ENCODE peak calls at places on chromosomes 4 and X, in eight cellular contexts. T, K, S, B, U, G, F and H are unnamed samples.
A peak's percentile ranks its signal among the peaks of the same experiment; 100 is the strongest.

GRCh38 chr4:153788419-153789276 is at the start of gene SFRP2:
- DNase-seq in F (no peak), T (no peak), K (peak; percentile 34), G (no peak), B (no peak), S (no peak), U (no peak), H (no peak)

GRCh38 chr4:138275946-138276621 is 33.9 kb upstream of the SLC7A11 start:
- DNase-seq in T (no peak), K (no peak), F (peak; percentile 62), B (no peak), G (no peak), U (no peak), S (no peak), H (no peak)

GRCh38 chr4:13611283-13611842 is 16.2 kb downstream of the BOD1L1 start:
- DNase-seq in S (peak; percentile 60), U (no peak), B (no peak), F (peak; percentile 42), G (no peak), T (no peak), K (no peak), H (no peak)

GRCh38 chr4:76459291-76459723 is 24.3 kb downstream of the SHROOM3 start:
- DNase-seq in F (peak; percentile 30), T (no peak), S (no peak), B (no peak), K (no peak), G (no peak), U (no peak), H (no peak)

GRCh38 chrX:48513670-48514069 is 4.9 kb downstream of the PORCN start:
- DNase-seq in G (no peak), S (no peak), U (no peak), K (no peak), F (no peak), B (no peak), T (no peak), H (no peak)

GRCh38 chr4:17781072-17781830 is at the start of gene FAM184B:
- DNase-seq in T (no peak), S (no peak), K (no peak), B (no peak), U (no peak), G (no peak), F (peak; percentile 29), H (no peak)

GRCh38 chrX:105822138-105823091 is at the start of gene NRK:
- DNase-seq in F (no peak), S (no peak), G (no peak), B (no peak), T (peak; percentile 22), K (no peak), U (no peak), H (no peak)

GRCh38 chr4:57501715-57502114 is 391.5 kb upstream of the IGFBP7 start:
- DNase-seq in S (no peak), U (no peak), K (no peak), G (no peak), B (no peak), T (peak; percentile 39), F (no peak), H (no peak)

GRCh38 chrX:64186974-64187761 is 18.3 kb downstream of the AMER1 start:
- DNase-seq in K (no peak), B (no peak), S (no peak), F (no peak), U (no peak), G (no peak), T (peak; percentile 30), H (no peak)

GRCh38 chr4:184090571-184090970 is 127.1 kb downstream of the ENPP6 start:
- DNase-seq in B (no peak), G (no peak), F (no peak), U (no peak), T (no peak), K (no peak), S (no peak), H (no peak)

GRCh38 chr4:66777097-66777496 is 768.2 kb downstream of the CENPC start:
- DNase-seq in U (no peak), T (no peak), G (no peak), K (no peak), S (no peak), B (no peak), F (no peak), H (no peak)

GRCh38 chr4:186760576-186760975 is 36.9 kb upstream of the FAT1 start:
- DNase-seq in U (no peak), K (no peak), S (no peak), B (no peak), T (no peak), F (peak; percentile 52), G (no peak), H (no peak)

GRCh38 chrX:12777670-12778069 is 13.5 kb upstream of the PRPS2 start:
- DNase-seq in F (no peak), G (no peak), B (no peak), K (no peak), U (no peak), T (no peak), S (no peak), H (no peak)

GRCh38 chr4:41095192-41095872 is 119.0 kb downstream of the APBB2 start:
- DNase-seq in F (no peak), U (no peak), G (no peak), K (no peak), S (no peak), B (no peak), T (no peak), H (no peak)

GRCh38 chr4:185991750-185992149 is 77.2 kb upstream of the TLR3 start:
- DNase-seq in U (no peak), S (peak; percentile 7), B (no peak), F (no peak), G (no peak), T (no peak), K (no peak), H (no peak)

GRCh38 chrX:110755061-110755460 is 40.6 kb downstream of the CHRDL1 start:
- DNase-seq in S (no peak), B (no peak), F (no peak), U (no peak), G (no peak), K (no peak), T (no peak), H (no peak)

GRCh38 chr4:79232555-79232954 is 93.3 kb downstream of the NAA11 start:
- DNase-seq in K (no peak), B (no peak), S (no peak), T (no peak), F (no peak), U (no peak), G (no peak), H (no peak)

GRCh38 chrX:40008841-40009461 is 88.8 kb downstream of the BCOR start:
- DNase-seq in U (no peak), G (no peak), B (no peak), K (no peak), F (no peak), T (peak; percentile 64), S (no peak), H (peak; percentile 86)